ENCODE peak calls at places on chromosomes 11 and 22, in seven cellular contexts. One of them, this sample, is unnamed.

GRCh38 chr11:60953781-60954180 is 1.8 kb upstream of the SLC15A3 start:
- DNase-seq in astrocyte of the spinal cord: no peak
- DNase-seq in cardiac muscle cell: no peak
- DNase-seq in breast epithelium: no peak
- DNase-seq in upper lobe of right lung: no peak
- DNase-seq in tibial artery: no peak
- DNase-seq in uterus: no peak
- DNase-seq in this sample: peak

GRCh38 chr22:28425211-28425610 is 254.4 kb downstream of the TTC28 start:
- DNase-seq in uterus: no peak
- DNase-seq in upper lobe of right lung: no peak
- DNase-seq in cardiac muscle cell: no peak
- DNase-seq in tibial artery: no peak
- DNase-seq in breast epithelium: no peak
- DNase-seq in astrocyte of the spinal cord: no peak
- DNase-seq in this sample: no peak

GRCh38 chr11:118290923-118291322 is 13.6 kb upstream of the CD3E start:
- DNase-seq in tibial artery: peak
- DNase-seq in uterus: no peak
- DNase-seq in upper lobe of right lung: no peak
- DNase-seq in breast epithelium: no peak
- DNase-seq in astrocyte of the spinal cord: no peak
- DNase-seq in cardiac muscle cell: peak
- DNase-seq in this sample: peak

GRCh38 chr22:47395481-47395880 is 633.0 kb downstream of the TBC1D22A start:
- DNase-seq in astrocyte of the spinal cord: peak
- DNase-seq in tibial artery: peak
- DNase-seq in breast epithelium: peak
- DNase-seq in uterus: no peak
- DNase-seq in cardiac muscle cell: no peak
- DNase-seq in upper lobe of right lung: peak
- DNase-seq in this sample: no peak

GRCh38 chr22:42922374-42923177 is 65.5 kb upstream of the ARFGAP3 start:
- DNase-seq in uterus: no peak
- DNase-seq in breast epithelium: no peak
- DNase-seq in astrocyte of the spinal cord: no peak
- DNase-seq in upper lobe of right lung: peak
- DNase-seq in cardiac muscle cell: no peak
- DNase-seq in tibial artery: no peak
- DNase-seq in this sample: no peak

GRCh38 chr11:72741849-72742521 is 10.2 kb downstream of the ARAP1 start:
- DNase-seq in upper lobe of right lung: no peak
- DNase-seq in breast epithelium: no peak
- DNase-seq in uterus: no peak
- DNase-seq in astrocyte of the spinal cord: no peak
- DNase-seq in cardiac muscle cell: no peak
- DNase-seq in tibial artery: no peak
- DNase-seq in this sample: no peak

GRCh38 chr22:22673099-22673498 is 28.7 kb downstream of the GGTLC2 start:
- DNase-seq in astrocyte of the spinal cord: no peak
- DNase-seq in tibial artery: no peak
- DNase-seq in breast epithelium: no peak
- DNase-seq in upper lobe of right lung: no peak
- DNase-seq in cardiac muscle cell: no peak
- DNase-seq in uterus: no peak
- DNase-seq in this sample: no peak

GRCh38 chr11:64248578-64248977 is 1.8 kb upstream of the PPP1R14B start:
- DNase-seq in upper lobe of right lung: no peak
- DNase-seq in cardiac muscle cell: no peak
- DNase-seq in breast epithelium: no peak
- DNase-seq in tibial artery: no peak
- DNase-seq in astrocyte of the spinal cord: no peak
- DNase-seq in uterus: no peak
- DNase-seq in this sample: no peak

GRCh38 chr11:71064702-71065515 is 187.5 kb downstream of the SHANK2 start:
- DNase-seq in cardiac muscle cell: no peak
- DNase-seq in astrocyte of the spinal cord: no peak
- DNase-seq in uterus: no peak
- DNase-seq in tibial artery: no peak
- DNase-seq in upper lobe of right lung: no peak
- DNase-seq in breast epithelium: no peak
- DNase-seq in this sample: no peak

GRCh38 chr22:49010086-49010863 is 817.4 kb downstream of the BRD1 start:
- DNase-seq in upper lobe of right lung: peak
- DNase-seq in breast epithelium: no peak
- DNase-seq in uterus: no peak
- DNase-seq in cardiac muscle cell: no peak
- DNase-seq in astrocyte of the spinal cord: no peak
- DNase-seq in tibial artery: peak
- DNase-seq in this sample: no peak

GRCh38 chr11:64969209-64969608 is 2.7 kb downstream of the MAJIN start:
- DNase-seq in breast epithelium: no peak
- DNase-seq in astrocyte of the spinal cord: peak
- DNase-seq in cardiac muscle cell: no peak
- DNase-seq in tibial artery: no peak
- DNase-seq in upper lobe of right lung: no peak
- DNase-seq in uterus: no peak
- DNase-seq in this sample: peak

GRCh38 chr11:61832207-61832606 is 4.1 kb downstream of the FADS2 start:
- DNase-seq in breast epithelium: no peak
- DNase-seq in astrocyte of the spinal cord: no peak
- DNase-seq in upper lobe of right lung: no peak
- DNase-seq in cardiac muscle cell: no peak
- DNase-seq in tibial artery: no peak
- DNase-seq in uterus: no peak
- DNase-seq in this sample: no peak

GRCh38 chr11:117870176-117870952 is 6.1 kb downstream of the FXYD6 start:
- DNase-seq in breast epithelium: no peak
- DNase-seq in uterus: no peak
- DNase-seq in upper lobe of right lung: no peak
- DNase-seq in astrocyte of the spinal cord: no peak
- DNase-seq in tibial artery: no peak
- DNase-seq in cardiac muscle cell: peak
- DNase-seq in this sample: no peak

GRCh38 chr11:47906066-47906465 is 57.9 kb upstream of the NUP160 start:
- DNase-seq in cardiac muscle cell: no peak
- DNase-seq in tibial artery: no peak
- DNase-seq in upper lobe of right lung: no peak
- DNase-seq in uterus: no peak
- DNase-seq in breast epithelium: no peak
- DNase-seq in astrocyte of the spinal cord: no peak
- DNase-seq in this sample: no peak

GRCh38 chr22:42991010-42991651 is 23.8 kb downstream of the PACSIN2 start:
- DNase-seq in astrocyte of the spinal cord: peak
- DNase-seq in upper lobe of right lung: no peak
- DNase-seq in breast epithelium: no peak
- DNase-seq in cardiac muscle cell: no peak
- DNase-seq in tibial artery: no peak
- DNase-seq in uterus: no peak
- DNase-seq in this sample: peak

GRCh38 chr22:49505337-49506009 is 322.2 kb downstream of the BRD1 start:
- DNase-seq in astrocyte of the spinal cord: no peak
- DNase-seq in uterus: no peak
- DNase-seq in upper lobe of right lung: no peak
- DNase-seq in breast epithelium: no peak
- DNase-seq in tibial artery: no peak
- DNase-seq in cardiac muscle cell: no peak
- DNase-seq in this sample: no peak

GRCh38 chr11:104142701-104143100 is 21.2 kb downstream of the PDGFD start:
- DNase-seq in upper lobe of right lung: no peak
- DNase-seq in cardiac muscle cell: no peak
- DNase-seq in breast epithelium: no peak
- DNase-seq in astrocyte of the spinal cord: no peak
- DNase-seq in tibial artery: no peak
- DNase-seq in uterus: no peak
- DNase-seq in this sample: no peak
- TF ChIP-seq CTCF in upper lobe of right lung: no peak
- TF ChIP-seq CTCF in cardiac muscle cell: no peak
- TF ChIP-seq CTCF in breast epithelium: no peak
- TF ChIP-seq CTCF in astrocyte of the spinal cord: no peak
- TF ChIP-seq CTCF in tibial artery: no peak
- TF ChIP-seq CTCF in uterus: no peak
- TF ChIP-seq CTCF in this sample: no peak

DNA sequence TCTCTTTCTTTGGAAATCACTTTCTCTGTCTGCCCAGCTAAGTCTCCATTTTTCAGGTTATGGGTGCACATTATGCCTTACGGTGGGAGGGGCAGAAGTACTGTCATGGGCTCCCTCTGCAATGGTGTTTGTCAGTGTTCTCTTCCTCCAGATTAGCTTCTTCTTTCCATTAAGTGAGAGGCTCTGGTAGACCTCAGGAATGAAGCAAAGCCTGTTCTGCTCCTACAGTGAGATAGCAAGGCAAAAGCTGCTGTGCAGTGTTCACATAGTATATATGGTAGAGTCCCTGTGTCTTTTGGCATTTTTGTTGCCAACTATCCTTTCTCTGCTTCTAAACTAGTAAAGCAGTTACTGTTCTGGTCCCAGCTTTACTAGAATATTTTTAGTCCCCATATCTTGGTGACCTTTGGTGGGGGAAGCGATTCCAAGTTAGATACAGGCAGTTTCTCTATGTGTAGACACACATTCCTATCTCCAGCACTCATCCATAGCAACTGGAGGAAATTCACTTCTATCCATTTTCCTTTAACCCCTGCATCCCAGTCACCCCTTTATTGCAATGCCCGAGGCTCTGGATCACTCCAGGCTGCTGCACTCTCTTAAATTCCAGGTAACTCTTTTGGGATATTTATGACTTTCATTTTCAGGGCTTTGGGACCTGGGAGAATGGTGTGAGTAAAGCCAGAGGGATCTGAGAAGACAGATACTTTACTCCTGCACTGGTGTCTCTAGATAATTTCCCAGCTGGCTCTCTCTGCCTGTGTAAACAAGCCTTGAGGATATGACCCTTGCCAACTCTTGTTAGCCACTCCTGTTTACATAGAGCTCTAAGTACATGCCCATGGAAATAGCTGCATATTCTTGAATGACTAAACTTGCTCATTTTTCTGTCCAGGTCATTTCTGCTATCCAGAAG is 3.9 kb upstream of the TRIM34 start:
- DNase-seq in tibial artery: no peak
- DNase-seq in astrocyte of the spinal cord: peak
- DNase-seq in uterus: no peak
- DNase-seq in upper lobe of right lung: no peak
- DNase-seq in breast epithelium: no peak
- DNase-seq in cardiac muscle cell: peak
- DNase-seq in this sample: peak
- H3K4me3 ChIP-seq in tibial artery: no peak
- H3K4me3 ChIP-seq in astrocyte of the spinal cord: no peak
- H3K4me3 ChIP-seq in uterus: no peak
- H3K4me3 ChIP-seq in upper lobe of right lung: no peak
- H3K4me3 ChIP-seq in breast epithelium: no peak
- H3K4me3 ChIP-seq in cardiac muscle cell: no peak
- H3K4me3 ChIP-seq in this sample: no peak

DNA sequence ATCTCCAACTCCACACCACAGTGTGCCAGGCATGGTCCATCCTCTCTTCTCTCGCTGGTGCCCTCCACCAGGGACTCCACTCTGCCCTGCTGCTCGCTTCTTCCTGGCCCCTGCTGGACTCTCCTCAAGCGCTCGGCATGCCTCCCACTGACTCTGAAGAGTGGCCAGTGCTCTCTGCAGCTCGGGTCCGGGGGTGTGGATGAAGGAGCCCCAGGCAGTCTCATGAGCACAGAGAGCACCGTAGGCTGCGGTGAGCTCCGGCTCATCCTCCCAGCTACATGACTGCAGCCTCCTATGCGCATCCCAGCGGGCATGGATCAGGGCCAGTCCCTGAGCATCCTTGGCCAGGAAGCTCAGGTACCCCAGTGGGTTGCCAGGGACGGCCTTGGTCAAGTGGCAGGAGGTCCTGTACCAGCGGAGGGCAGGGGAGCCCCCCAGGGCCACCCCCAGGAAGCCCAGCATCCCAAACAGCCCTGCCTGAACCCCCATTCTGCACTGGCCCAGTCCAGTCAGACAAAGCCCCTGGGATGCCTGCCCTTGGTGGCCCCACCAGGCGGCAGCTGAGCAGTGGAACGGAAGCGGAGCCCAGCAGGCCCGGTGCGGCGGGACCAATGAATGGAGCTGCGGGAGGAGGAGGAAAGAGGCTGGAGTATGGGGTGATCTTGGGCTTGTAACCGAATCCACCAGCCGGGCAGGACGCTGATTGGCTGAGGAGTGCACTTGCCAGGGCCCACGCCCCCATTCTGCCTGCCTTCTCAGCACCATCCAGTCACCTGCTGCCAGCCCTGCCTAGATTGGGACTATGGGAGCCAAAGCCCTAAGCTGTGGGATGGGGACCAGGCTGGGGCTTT is at the start of gene PLA2G3:
- DNase-seq in cardiac muscle cell: peak
- DNase-seq in upper lobe of right lung: peak
- DNase-seq in breast epithelium: no peak
- DNase-seq in astrocyte of the spinal cord: peak
- DNase-seq in tibial artery: no peak
- DNase-seq in uterus: no peak
- DNase-seq in this sample: peak
- TF ChIP-seq CTCF in cardiac muscle cell: peak
- TF ChIP-seq CTCF in upper lobe of right lung: peak
- TF ChIP-seq CTCF in breast epithelium: no peak
- TF ChIP-seq CTCF in astrocyte of the spinal cord: peak
- TF ChIP-seq CTCF in tibial artery: no peak
- TF ChIP-seq CTCF in uterus: no peak
- TF ChIP-seq CTCF in this sample: no peak

GRCh38 chr22:45413368-45414211 is at the start of the genes RIBC2 and SMC1B:
- DNase-seq in cardiac muscle cell: peak
- DNase-seq in breast epithelium: peak
- DNase-seq in tibial artery: peak
- DNase-seq in upper lobe of right lung: peak
- DNase-seq in astrocyte of the spinal cord: peak
- DNase-seq in uterus: peak
- DNase-seq in this sample: peak

GRCh38 chr22:45418770-45419138 is 5.3 kb downstream of the RIBC2 start:
- DNase-seq in upper lobe of right lung: peak
- DNase-seq in astrocyte of the spinal cord: no peak
- DNase-seq in cardiac muscle cell: no peak
- DNase-seq in uterus: no peak
- DNase-seq in breast epithelium: no peak
- DNase-seq in tibial artery: no peak
- DNase-seq in this sample: no peak

GRCh38 chr22:45407793-45408192 is 5.6 kb downstream of the SMC1B start:
- DNase-seq in tibial artery: no peak
- DNase-seq in uterus: no peak
- DNase-seq in upper lobe of right lung: no peak
- DNase-seq in cardiac muscle cell: no peak
- DNase-seq in breast epithelium: no peak
- DNase-seq in astrocyte of the spinal cord: no peak
- DNase-seq in this sample: no peak

GRCh38 chr22:45418056-45418769 is 4.7 kb downstream of the RIBC2 start:
- DNase-seq in breast epithelium: no peak
- DNase-seq in tibial artery: no peak
- DNase-seq in uterus: no peak
- DNase-seq in cardiac muscle cell: no peak
- DNase-seq in upper lobe of right lung: peak
- DNase-seq in astrocyte of the spinal cord: no peak
- DNase-seq in this sample: no peak

DNA sequence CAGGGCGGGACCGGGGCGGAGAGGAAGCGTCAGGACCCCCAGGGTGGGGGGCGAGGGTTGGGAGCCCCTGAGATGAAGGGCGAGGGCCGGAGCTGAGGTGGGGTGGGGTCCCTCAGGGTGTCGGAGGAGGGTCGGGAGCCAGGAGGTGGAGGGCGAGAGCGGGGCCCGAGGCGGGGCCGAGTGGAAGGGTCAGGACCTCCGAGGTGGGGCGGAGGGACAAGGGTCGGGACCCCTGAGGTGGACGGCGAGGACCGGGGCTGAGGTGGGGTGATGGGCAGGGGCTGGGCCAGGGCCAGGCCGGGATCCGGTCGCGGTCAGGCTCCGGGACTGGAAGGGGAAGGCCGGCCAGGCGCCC is 409 bp downstream of the SMC1B start:
- DNase-seq in tibial artery: no peak
- DNase-seq in breast epithelium: no peak
- DNase-seq in astrocyte of the spinal cord: no peak
- DNase-seq in cardiac muscle cell: no peak
- DNase-seq in upper lobe of right lung: no peak
- DNase-seq in uterus: no peak
- DNase-seq in this sample: no peak
- H3K4me3 ChIP-seq in tibial artery: peak
- H3K4me3 ChIP-seq in breast epithelium: peak
- H3K4me3 ChIP-seq in astrocyte of the spinal cord: no peak
- H3K4me3 ChIP-seq in cardiac muscle cell: no peak
- H3K4me3 ChIP-seq in upper lobe of right lung: peak
- H3K4me3 ChIP-seq in uterus: no peak
- H3K4me3 ChIP-seq in this sample: no peak

This sample was measured in fibroblast of mammary gland.